ENCODE peak calls at places on chromosomes 13 and 19, in five cellular contexts. One of them, this sample, is unnamed.

GRCh38 chr19:10419646-10420443 is 493 bp upstream of the PDE4A start:
- DNase-seq in T-helper 2 cell treated with Interferon-gamma antibody and Interleukin-4, amounts not matched to agents 5 μg/mL and 100 μg/mL, for 36 hours: peak
- DNase-seq in AG10803: no peak
- DNase-seq in NCI-H1417: no peak
- DNase-seq in iPS-NIHi11: peak
- DNase-seq in this sample: peak

GRCh38 chr19:1210227-1210538 is 4.6 kb downstream of the STK11 start:
- DNase-seq in T-helper 2 cell treated with Interferon-gamma antibody and Interleukin-4, amounts not matched to agents 5 μg/mL and 100 μg/mL, for 36 hours: no peak
- DNase-seq in AG10803: no peak
- DNase-seq in NCI-H1417: no peak
- DNase-seq in iPS-NIHi11: no peak
- DNase-seq in this sample: no peak

GRCh38 chr13:53200498-53201453 is 172.2 kb downstream of the OLFM4 start:
- DNase-seq in T-helper 2 cell treated with Interferon-gamma antibody and Interleukin-4, amounts not matched to agents 5 μg/mL and 100 μg/mL, for 36 hours: peak
- DNase-seq in AG10803: peak
- DNase-seq in NCI-H1417: peak
- DNase-seq in iPS-NIHi11: peak
- DNase-seq in this sample: peak

GRCh38 chr19:18856385-18857126 is 24.8 kb downstream of the UPF1 start:
- DNase-seq in T-helper 2 cell treated with Interferon-gamma antibody and Interleukin-4, amounts not matched to agents 5 μg/mL and 100 μg/mL, for 36 hours: no peak
- DNase-seq in AG10803: peak
- DNase-seq in NCI-H1417: no peak
- DNase-seq in iPS-NIHi11: peak
- DNase-seq in this sample: peak

GRCh38 chr13:67223742-67224141 is 6.4 kb downstream of the PCDH9 start:
- DNase-seq in T-helper 2 cell treated with Interferon-gamma antibody and Interleukin-4, amounts not matched to agents 5 μg/mL and 100 μg/mL, for 36 hours: no peak
- DNase-seq in AG10803: no peak
- DNase-seq in NCI-H1417: no peak
- DNase-seq in iPS-NIHi11: no peak
- DNase-seq in this sample: no peak

GRCh38 chr13:27279506-27279905 is 8.9 kb downstream of the RASL11A start:
- DNase-seq in T-helper 2 cell treated with Interferon-gamma antibody and Interleukin-4, amounts not matched to agents 5 μg/mL and 100 μg/mL, for 36 hours: no peak
- DNase-seq in AG10803: no peak
- DNase-seq in NCI-H1417: no peak
- DNase-seq in iPS-NIHi11: no peak
- DNase-seq in this sample: no peak

GRCh38 chr19:2517881-2518601 is 42.1 kb downstream of the GADD45B start:
- DNase-seq in T-helper 2 cell treated with Interferon-gamma antibody and Interleukin-4, amounts not matched to agents 5 μg/mL and 100 μg/mL, for 36 hours: no peak
- DNase-seq in AG10803: peak
- DNase-seq in NCI-H1417: no peak
- DNase-seq in iPS-NIHi11: no peak
- DNase-seq in this sample: no peak

GRCh38 chr13:34159946-34160345 is 342.0 kb downstream of the RFC3 start:
- DNase-seq in T-helper 2 cell treated with Interferon-gamma antibody and Interleukin-4, amounts not matched to agents 5 μg/mL and 100 μg/mL, for 36 hours: no peak
- DNase-seq in AG10803: no peak
- DNase-seq in NCI-H1417: no peak
- DNase-seq in iPS-NIHi11: no peak
- DNase-seq in this sample: no peak

GRCh38 chr13:26621731-26622401 is 64.4 kb downstream of the WASF3 start:
- DNase-seq in T-helper 2 cell treated with Interferon-gamma antibody and Interleukin-4, amounts not matched to agents 5 μg/mL and 100 μg/mL, for 36 hours: no peak
- DNase-seq in AG10803: no peak
- DNase-seq in NCI-H1417: no peak
- DNase-seq in iPS-NIHi11: no peak
- DNase-seq in this sample: no peak

GRCh38 chr13:37010424-37010823 is 9.8 kb downstream of the EXOSC8 start:
- DNase-seq in T-helper 2 cell treated with Interferon-gamma antibody and Interleukin-4, amounts not matched to agents 5 μg/mL and 100 μg/mL, for 36 hours: no peak
- DNase-seq in AG10803: no peak
- DNase-seq in NCI-H1417: no peak
- DNase-seq in iPS-NIHi11: no peak
- DNase-seq in this sample: no peak

GRCh38 chr19:57888494-57889231 is at the start of gene ZNF814:
- DNase-seq in T-helper 2 cell treated with Interferon-gamma antibody and Interleukin-4, amounts not matched to agents 5 μg/mL and 100 μg/mL, for 36 hours: peak
- DNase-seq in AG10803: peak
- DNase-seq in NCI-H1417: no peak
- DNase-seq in iPS-NIHi11: peak
- DNase-seq in this sample: peak

GRCh38 chr19:56253737-56254136 is 18.8 kb upstream of the EDDM13 start:
- DNase-seq in T-helper 2 cell treated with Interferon-gamma antibody and Interleukin-4, amounts not matched to agents 5 μg/mL and 100 μg/mL, for 36 hours: no peak
- DNase-seq in AG10803: peak
- DNase-seq in NCI-H1417: peak
- DNase-seq in iPS-NIHi11: no peak
- DNase-seq in this sample: peak

GRCh38 chr19:50333737-50334617 is 4.8 kb upstream of the KCNC3 start:
- DNase-seq in T-helper 2 cell treated with Interferon-gamma antibody and Interleukin-4, amounts not matched to agents 5 μg/mL and 100 μg/mL, for 36 hours: peak
- DNase-seq in AG10803: no peak
- DNase-seq in NCI-H1417: peak
- DNase-seq in iPS-NIHi11: peak
- DNase-seq in this sample: peak

GRCh38 chr13:27004866-27005265 is 166.7 kb downstream of the USP12 start:
- DNase-seq in T-helper 2 cell treated with Interferon-gamma antibody and Interleukin-4, amounts not matched to agents 5 μg/mL and 100 μg/mL, for 36 hours: no peak
- DNase-seq in AG10803: no peak
- DNase-seq in NCI-H1417: no peak
- DNase-seq in iPS-NIHi11: no peak
- DNase-seq in this sample: no peak

GRCh38 chr19:55451522-55452380 is 8.7 kb upstream of the SHISA7 start:
- DNase-seq in T-helper 2 cell treated with Interferon-gamma antibody and Interleukin-4, amounts not matched to agents 5 μg/mL and 100 μg/mL, for 36 hours: no peak
- DNase-seq in AG10803: no peak
- DNase-seq in NCI-H1417: no peak
- DNase-seq in iPS-NIHi11: no peak
- DNase-seq in this sample: peak

GRCh38 chr13:111950697-111951096 is 116.3 kb upstream of the SOX1 start:
- DNase-seq in T-helper 2 cell treated with Interferon-gamma antibody and Interleukin-4, amounts not matched to agents 5 μg/mL and 100 μg/mL, for 36 hours: no peak
- DNase-seq in AG10803: no peak
- DNase-seq in NCI-H1417: no peak
- DNase-seq in iPS-NIHi11: no peak
- DNase-seq in this sample: no peak

GRCh38 chr19:10817291-10818038 is 18.5 kb downstream of the TMED1 start:
- DNase-seq in T-helper 2 cell treated with Interferon-gamma antibody and Interleukin-4, amounts not matched to agents 5 μg/mL and 100 μg/mL, for 36 hours: no peak
- DNase-seq in AG10803: peak
- DNase-seq in NCI-H1417: no peak
- DNase-seq in iPS-NIHi11: no peak
- DNase-seq in this sample: peak

GRCh38 chr19:22797040-22797439 is 13.1 kb upstream of the ZNF99 start:
- DNase-seq in T-helper 2 cell treated with Interferon-gamma antibody and Interleukin-4, amounts not matched to agents 5 μg/mL and 100 μg/mL, for 36 hours: no peak
- DNase-seq in AG10803: no peak
- DNase-seq in NCI-H1417: no peak
- DNase-seq in iPS-NIHi11: no peak
- DNase-seq in this sample: no peak

GRCh38 chr19:7718668-7719067 is 13.2 kb downstream of the CLEC4G start:
- DNase-seq in T-helper 2 cell treated with Interferon-gamma antibody and Interleukin-4, amounts not matched to agents 5 μg/mL and 100 μg/mL, for 36 hours: no peak
- DNase-seq in AG10803: no peak
- DNase-seq in NCI-H1417: no peak
- DNase-seq in iPS-NIHi11: no peak
- DNase-seq in this sample: no peak

GRCh38 chr19:24054044-24054935 is 32.7 kb upstream of the ZNF254 start:
- DNase-seq in T-helper 2 cell treated with Interferon-gamma antibody and Interleukin-4, amounts not matched to agents 5 μg/mL and 100 μg/mL, for 36 hours: peak
- DNase-seq in AG10803: peak
- DNase-seq in NCI-H1417: no peak
- DNase-seq in iPS-NIHi11: no peak
- DNase-seq in this sample: peak

GRCh38 chr13:47066261-47066660 is 169.4 kb upstream of the HTR2A start:
- DNase-seq in T-helper 2 cell treated with Interferon-gamma antibody and Interleukin-4, amounts not matched to agents 5 μg/mL and 100 μg/mL, for 36 hours: no peak
- DNase-seq in AG10803: peak
- DNase-seq in NCI-H1417: no peak
- DNase-seq in iPS-NIHi11: no peak
- DNase-seq in this sample: peak

GRCh38 chr19:55590621-55591020 is 8.7 kb downstream of the FIZ1 start:
- DNase-seq in T-helper 2 cell treated with Interferon-gamma antibody and Interleukin-4, amounts not matched to agents 5 μg/mL and 100 μg/mL, for 36 hours: no peak
- DNase-seq in AG10803: no peak
- DNase-seq in NCI-H1417: peak
- DNase-seq in iPS-NIHi11: peak
- DNase-seq in this sample: peak

GRCh38 chr19:47673426-47673825 is 39.8 kb upstream of the EHD2 start:
- DNase-seq in T-helper 2 cell treated with Interferon-gamma antibody and Interleukin-4, amounts not matched to agents 5 μg/mL and 100 μg/mL, for 36 hours: no peak
- DNase-seq in AG10803: no peak
- DNase-seq in NCI-H1417: no peak
- DNase-seq in iPS-NIHi11: no peak
- DNase-seq in this sample: no peak

GRCh38 chr13:48873598-48873997 is 102.1 kb upstream of the FNDC3A start:
- DNase-seq in T-helper 2 cell treated with Interferon-gamma antibody and Interleukin-4, amounts not matched to agents 5 μg/mL and 100 μg/mL, for 36 hours: no peak
- DNase-seq in AG10803: no peak
- DNase-seq in NCI-H1417: no peak
- DNase-seq in iPS-NIHi11: peak
- DNase-seq in this sample: peak

GRCh38 chr13:79722885-79723445 is 242.0 kb downstream of the NDFIP2 start:
- DNase-seq in T-helper 2 cell treated with Interferon-gamma antibody and Interleukin-4, amounts not matched to agents 5 μg/mL and 100 μg/mL, for 36 hours: no peak
- DNase-seq in AG10803: no peak
- DNase-seq in NCI-H1417: no peak
- DNase-seq in iPS-NIHi11: no peak
- DNase-seq in this sample: no peak

GRCh38 chr19:5075603-5076002 is 106.7 kb downstream of the KDM4B start:
- DNase-seq in T-helper 2 cell treated with Interferon-gamma antibody and Interleukin-4, amounts not matched to agents 5 μg/mL and 100 μg/mL, for 36 hours: no peak
- DNase-seq in AG10803: no peak
- DNase-seq in NCI-H1417: no peak
- DNase-seq in iPS-NIHi11: no peak
- DNase-seq in this sample: no peak

GRCh38 chr13:70874646-70875045 is 766.4 kb upstream of the KLHL1 start:
- DNase-seq in T-helper 2 cell treated with Interferon-gamma antibody and Interleukin-4, amounts not matched to agents 5 μg/mL and 100 μg/mL, for 36 hours: no peak
- DNase-seq in AG10803: no peak
- DNase-seq in NCI-H1417: no peak
- DNase-seq in iPS-NIHi11: no peak
- DNase-seq in this sample: no peak

GRCh38 chr13:83503424-83503823 is 378.9 kb downstream of the SLITRK1 start:
- DNase-seq in T-helper 2 cell treated with Interferon-gamma antibody and Interleukin-4, amounts not matched to agents 5 μg/mL and 100 μg/mL, for 36 hours: no peak
- DNase-seq in AG10803: peak
- DNase-seq in NCI-H1417: no peak
- DNase-seq in iPS-NIHi11: no peak
- DNase-seq in this sample: peak

GRCh38 chr19:44111910-44112463 is 1.2 kb upstream of the ZNF225 start:
- DNase-seq in T-helper 2 cell treated with Interferon-gamma antibody and Interleukin-4, amounts not matched to agents 5 μg/mL and 100 μg/mL, for 36 hours: no peak
- DNase-seq in AG10803: peak
- DNase-seq in NCI-H1417: no peak
- DNase-seq in iPS-NIHi11: peak
- DNase-seq in this sample: peak

GRCh38 chr19:39811064-39811463 is 22.9 kb downstream of the DYRK1B start:
- DNase-seq in T-helper 2 cell treated with Interferon-gamma antibody and Interleukin-4, amounts not matched to agents 5 μg/mL and 100 μg/mL, for 36 hours: no peak
- DNase-seq in AG10803: no peak
- DNase-seq in NCI-H1417: no peak
- DNase-seq in iPS-NIHi11: no peak
- DNase-seq in this sample: no peak

GRCh38 chr19:33419763-33420080 is 46.2 kb downstream of the CEBPG start:
- DNase-seq in T-helper 2 cell treated with Interferon-gamma antibody and Interleukin-4, amounts not matched to agents 5 μg/mL and 100 μg/mL, for 36 hours: no peak
- DNase-seq in AG10803: no peak
- DNase-seq in NCI-H1417: no peak
- DNase-seq in iPS-NIHi11: peak
- DNase-seq in this sample: no peak

GRCh38 chr13:21137696-21138095 is 38.7 kb downstream of the SKA3 start:
- DNase-seq in T-helper 2 cell treated with Interferon-gamma antibody and Interleukin-4, amounts not matched to agents 5 μg/mL and 100 μg/mL, for 36 hours: no peak
- DNase-seq in AG10803: peak
- DNase-seq in NCI-H1417: no peak
- DNase-seq in iPS-NIHi11: no peak
- DNase-seq in this sample: peak

GRCh38 chr13:75372517-75372916 is 109.5 kb downstream of the TBC1D4 start:
- DNase-seq in T-helper 2 cell treated with Interferon-gamma antibody and Interleukin-4, amounts not matched to agents 5 μg/mL and 100 μg/mL, for 36 hours: no peak
- DNase-seq in AG10803: peak
- DNase-seq in NCI-H1417: peak
- DNase-seq in iPS-NIHi11: peak
- DNase-seq in this sample: peak

GRCh38 chr13:32496574-32497160 is 41.9 kb downstream of the N4BP2L2 start:
- DNase-seq in T-helper 2 cell treated with Interferon-gamma antibody and Interleukin-4, amounts not matched to agents 5 μg/mL and 100 μg/mL, for 36 hours: no peak
- DNase-seq in AG10803: no peak
- DNase-seq in NCI-H1417: no peak
- DNase-seq in iPS-NIHi11: no peak
- DNase-seq in this sample: peak

GRCh38 chr19:28296506-28296905 is 916.4 kb downstream of the UQCRFS1 start:
- DNase-seq in T-helper 2 cell treated with Interferon-gamma antibody and Interleukin-4, amounts not matched to agents 5 μg/mL and 100 μg/mL, for 36 hours: no peak
- DNase-seq in AG10803: peak
- DNase-seq in NCI-H1417: no peak
- DNase-seq in iPS-NIHi11: no peak
- DNase-seq in this sample: peak

GRCh38 chr19:14536926-14537692 is 7.7 kb downstream of the TECR start:
- DNase-seq in T-helper 2 cell treated with Interferon-gamma antibody and Interleukin-4, amounts not matched to agents 5 μg/mL and 100 μg/mL, for 36 hours: peak
- DNase-seq in AG10803: peak
- DNase-seq in NCI-H1417: peak
- DNase-seq in iPS-NIHi11: peak
- DNase-seq in this sample: peak

GRCh38 chr13:80469841-80470378 is 129.0 kb upstream of the SPRY2 start:
- DNase-seq in T-helper 2 cell treated with Interferon-gamma antibody and Interleukin-4, amounts not matched to agents 5 μg/mL and 100 μg/mL, for 36 hours: no peak
- DNase-seq in AG10803: peak
- DNase-seq in NCI-H1417: no peak
- DNase-seq in iPS-NIHi11: no peak
- DNase-seq in this sample: peak

GRCh38 chr19:54183431-54183830 is 5.9 kb downstream of the MBOAT7 start:
- DNase-seq in T-helper 2 cell treated with Interferon-gamma antibody and Interleukin-4, amounts not matched to agents 5 μg/mL and 100 μg/mL, for 36 hours: no peak
- DNase-seq in AG10803: no peak
- DNase-seq in NCI-H1417: no peak
- DNase-seq in iPS-NIHi11: no peak
- DNase-seq in this sample: no peak

GRCh38 chr13:67518785-67519184 is 288.6 kb upstream of the PCDH9 start:
- DNase-seq in T-helper 2 cell treated with Interferon-gamma antibody and Interleukin-4, amounts not matched to agents 5 μg/mL and 100 μg/mL, for 36 hours: no peak
- DNase-seq in AG10803: no peak
- DNase-seq in NCI-H1417: no peak
- DNase-seq in iPS-NIHi11: peak
- DNase-seq in this sample: no peak